ENCODE peak calls at places on chromosomes 13 and 19, in five cellular contexts. Z is hypothalamus; T is AG20443; R is CD8-positive, alpha-beta T cell; H is NCI-H774. M is an unnamed sample.

GRCh38 chr13:109130093-109130835 is 500.9 kb downstream of the MYO16 start:
- DNase-seq in Z (no peak), T (no peak), R (no peak), H (no peak), M (no peak)

GRCh38 chr13:27496851-27497250 is 46.5 kb upstream of the MTIF3 start:
- DNase-seq in Z (no peak), T (no peak), R (no peak), H (no peak), M (no peak)

GRCh38 chr13:37627428-37627827 is 28.9 kb upstream of the POSTN start:
- DNase-seq in Z (no peak), T (no peak), R (no peak), H (peak), M (peak)

GRCh38 chr19:50639121-50640112 is at the start of gene SYT3:
- DNase-seq in Z (peak), T (peak), R (peak), H (no peak), M (peak)

GRCh38 chr19:43675269-43675879 is 5.4 kb upstream of the PLAUR start:
- DNase-seq in Z (no peak), T (peak), R (no peak), H (no peak), M (no peak)

GRCh38 chr13:26468203-26468602 is 89.3 kb upstream of the WASF3 start:
- DNase-seq in Z (no peak), T (no peak), R (no peak), H (peak), M (no peak)

GRCh38 chr13:43072394-43072793 is 49.0 kb downstream of the DNAJC15 start:
- DNase-seq in Z (no peak), T (no peak), R (no peak), H (no peak), M (no peak)

GRCh38 chr13:80379245-80379644 is 38.3 kb upstream of the SPRY2 start:
- DNase-seq in Z (no peak), T (peak), R (no peak), H (no peak), M (no peak)

GRCh38 chr19:38721977-38722773 is 22.1 kb downstream of the CAPN12 start:
- DNase-seq in Z (no peak), T (no peak), R (no peak), H (no peak), M (no peak)

GRCh38 chr19:7973883-7974282 is 30.4 kb upstream of the TIMM44 start:
- DNase-seq in Z (no peak), T (no peak), R (no peak), H (no peak), M (no peak)

GRCh38 chr13:31007392-31007791 is 74.9 kb downstream of the TEX26 start:
- DNase-seq in Z (no peak), T (no peak), R (no peak), H (no peak), M (no peak)

GRCh38 chr19:16899566-16900075 is 10.8 kb downstream of the F2RL3 start:
- DNase-seq in Z (no peak), T (peak), R (no peak), H (no peak), M (no peak)

GRCh38 chr13:57314897-57315520 is 148.0 kb downstream of the PRR20E start:
- DNase-seq in Z (no peak), T (no peak), R (no peak), H (no peak), M (no peak)

GRCh38 chr13:75569576-75569975 is 20.0 kb downstream of the UCHL3 start:
- DNase-seq in Z (no peak), T (no peak), R (no peak), H (no peak), M (no peak)

GRCh38 chr19:41876847-41877489 is at the start of gene CD79A:
- DNase-seq in Z (no peak), T (no peak), R (peak), H (no peak), M (no peak)

GRCh38 chr19:6047741-6048231 is 62.5 kb downstream of the RFX2 start:
- DNase-seq in Z (no peak), T (peak), R (no peak), H (no peak), M (peak)

GRCh38 chr19:58098682-58098998 is 609 bp upstream of the ZSCAN18 start:
- DNase-seq in Z (no peak), T (no peak), R (no peak), H (no peak), M (no peak)

GRCh38 chr13:79312456-79312855 is 93.6 kb downstream of the RBM26 start:
- DNase-seq in Z (no peak), T (no peak), R (no peak), H (no peak), M (no peak)

GRCh38 chr19:39479916-39480315 is 722 bp upstream of the TIMM50 start:
- DNase-seq in Z (no peak), T (no peak), R (no peak), H (no peak), M (no peak)

GRCh38 chr19:2770055-2771013 is 12.7 kb downstream of the SGTA start:
- DNase-seq in Z (no peak), T (peak), R (no peak), H (no peak), M (no peak)

GRCh38 chr19:46860846-46861690 is at the start of gene ARHGAP35:
- DNase-seq in Z (no peak), T (peak), R (peak), H (peak), M (no peak)

GRCh38 chr13:40585911-40586471 is 80.5 kb downstream of the FOXO1 start:
- DNase-seq in Z (no peak), T (no peak), R (no peak), H (no peak), M (no peak)

GRCh38 chr13:68099616-68100015 is 869.5 kb upstream of the PCDH9 start:
- DNase-seq in Z (no peak), T (no peak), R (no peak), H (no peak), M (no peak)

GRCh38 chr13:80840313-80840976 is 499.5 kb upstream of the SPRY2 start:
- DNase-seq in Z (no peak), T (no peak), R (no peak), H (no peak), M (no peak)

GRCh38 chr19:8158411-8159074 is 9.2 kb upstream of the FBN3 start:
- DNase-seq in Z (peak), T (peak), R (peak), H (peak), M (peak)

GRCh38 chr13:76383671-76384461 is 502.3 kb downstream of the KCTD12 start:
- DNase-seq in Z (no peak), T (peak), R (no peak), H (no peak), M (no peak)

GRCh38 chr19:39004403-39004802 is 27.9 kb downstream of the FBXO27 start:
- DNase-seq in Z (no peak), T (no peak), R (no peak), H (no peak), M (no peak)

GRCh38 chr13:59012731-59013130 is 1151.0 kb downstream of the DIAPH3 start:
- DNase-seq in Z (no peak), T (no peak), R (no peak), H (no peak), M (no peak)

GRCh38 chr13:96809366-96810096 is 184.7 kb downstream of the OXGR1 start:
- DNase-seq in Z (no peak), T (no peak), R (no peak), H (no peak), M (no peak)

GRCh38 chr13:113421673-113422270 is 31.5 kb downstream of the ADPRHL1 start:
- DNase-seq in Z (no peak), T (peak), R (no peak), H (no peak), M (no peak)

GRCh38 chr19:18208098-18208951 is 4.5 kb upstream of the RAB3A start:
- DNase-seq in Z (no peak), T (peak), R (peak), H (peak), M (no peak)

GRCh38 chr13:109476001-109476400 is 310.4 kb downstream of the IRS2 start:
- DNase-seq in Z (no peak), T (no peak), R (no peak), H (no peak), M (no peak)

GRCh38 chr13:41222259-41222852 is 28.0 kb upstream of the KBTBD7 start:
- DNase-seq in Z (no peak), T (peak), R (peak), H (peak), M (peak)

GRCh38 chr19:10603084-10603872 is 16.2 kb upstream of the AP1M2 start:
- DNase-seq in Z (no peak), T (peak), R (peak), H (no peak), M (no peak)

M was measured in NCI-H1105 treated with DMSO at 0.1 percent for 48 hours.